ENCODE peak calls at places on chromosomes 5 and 9, in four cellular contexts. A, V, R and M are unnamed samples.

GRCh38 chr9:20111173-20111843 is 322.5 kb upstream of the SLC24A2 start:
- DNase-seq in A (no peak), R (no peak), V (no peak), M (no peak)

GRCh38 chr5:67971223-67971830 is 244.2 kb upstream of the PIK3R1 start:
- DNase-seq in V (no peak), R (peak; percentile 23), A (peak; percentile 8), M (no peak)

GRCh38 chr5:93281980-93282772 is 298.8 kb downstream of the NR2F1-AS1 start:
- DNase-seq in A (peak; percentile 8), V (no peak), R (no peak), M (no peak)

GRCh38 chr5:145737578-145737977 is 97.6 kb downstream of the PRELID2 start:
- DNase-seq in V (no peak), R (no peak), A (no peak), M (no peak)

GRCh38 chr9:34384368-34385165 is 7.9 kb upstream of the MYORG start:
- DNase-seq in A (no peak), V (no peak), R (no peak), M (peak; percentile 3)

GRCh38 chr5:120910610-120911009 is 446.5 kb downstream of the PRR16 start:
- DNase-seq in A (no peak), V (no peak), R (no peak), M (no peak)

GRCh38 chr5:123105882-123106281 is 16.8 kb downstream of the PRDM6 start:
- DNase-seq in V (no peak), R (no peak), A (no peak), M (no peak)

GRCh38 chr5:130541617-130542221 is 623.3 kb downstream of the HINT1 start:
- DNase-seq in A (no peak), R (no peak), V (no peak), M (no peak)

GRCh38 chr9:74379718-74380117 is 117.4 kb upstream of the RORB start:
- DNase-seq in A (peak; percentile 48), R (no peak), V (peak; percentile 16), M (peak; percentile 76)

GRCh38 chr9:38284768-38285080 is 107.8 kb upstream of the ALDH1B1 start:
- DNase-seq in R (no peak), A (no peak), V (no peak), M (no peak)

GRCh38 chr9:136565075-136565721 is 19.4 kb upstream of the NOTCH1 start:
- DNase-seq in R (no peak), V (no peak), A (no peak), M (no peak)

GRCh38 chr5:147763791-147764525 is 18.6 kb downstream of the JAKMIP2 start:
- DNase-seq in V (no peak), A (no peak), R (no peak), M (no peak)

GRCh38 chr9:23581936-23582335 is 244.1 kb downstream of the ELAVL2 start:
- DNase-seq in V (no peak), R (no peak), A (no peak), M (no peak)

GRCh38 chr9:343773-344172 is 129.1 kb downstream of the DOCK8 start:
- DNase-seq in R (no peak), V (no peak), A (no peak), M (peak; percentile 72)

GRCh38 chr5:103894882-103895281 is 332.3 kb upstream of the NUDT12 start:
- DNase-seq in A (no peak), V (no peak), R (no peak), M (peak; percentile 17)

GRCh38 chr5:40797273-40798011 is 732 bp downstream of the PRKAA1 start:
- DNase-seq in R (peak; percentile 78), A (peak; percentile 68), V (peak; percentile 89), M (peak; percentile 66)

GRCh38 chr9:131030239-131030977 is 21.4 kb downstream of the LAMC3 start:
- DNase-seq in A (no peak), R (no peak), V (no peak), M (no peak)
- H3K27me3 ChIP-seq in A (no peaks in the 10 kb centered on the region), R (peaks cover 11% of the 10 kb centered on the region), V (peaks cover 22% of the 10 kb centered on the region), M (no peaks in the 10 kb centered on the region)

GRCh38 chr5:175148773-175149172 is 295.2 kb downstream of the DRD1 start:
- DNase-seq in A (no peak), V (no peak), R (no peak), M (no peak)
- H3K36me3 ChIP-seq in A (no peaks in the 10 kb centered on the region), V (no peaks in the 10 kb centered on the region), R (no peaks in the 10 kb centered on the region), M (no peaks in the 10 kb centered on the region)

GRCh38 chr5:159486836-159487235 is 156.5 kb upstream of the IL12B start:
- DNase-seq in A (no peak), R (no peak), V (no peak), M (no peak)

GRCh38 chr5:159475026-159475425 is 144.7 kb upstream of the IL12B start:
- DNase-seq in V (no peak), A (no peak), R (no peak), M (no peak)

GRCh38 chr5:159481751-159482150 is 151.5 kb upstream of the IL12B start:
- DNase-seq in A (no peak), R (no peak), V (no peak), M (no peak)

GRCh38 chr5:159478950-159479349 is 148.7 kb upstream of the IL12B start:
- DNase-seq in A (no peak), V (no peak), R (no peak), M (no peak)

DNA sequence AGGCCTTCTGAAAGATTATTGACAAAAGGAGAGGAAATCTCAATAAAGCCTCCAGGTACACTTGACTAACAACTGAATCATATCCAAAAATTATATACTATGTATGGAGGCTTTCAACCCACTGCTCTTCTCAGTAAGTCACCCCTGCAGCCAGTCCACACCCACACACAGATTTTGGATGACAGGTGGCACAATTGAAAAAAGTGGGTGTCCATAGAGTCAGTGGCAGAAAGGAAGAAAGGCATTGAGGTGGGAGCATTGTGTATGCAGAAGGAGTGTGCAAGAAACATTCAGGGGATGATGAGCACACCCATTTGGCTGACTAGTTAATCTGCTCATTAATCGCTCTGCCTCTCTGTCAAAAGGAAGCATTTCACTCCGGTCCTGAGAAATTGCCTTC is 150.6 kb upstream of the IL12B start:
- DNase-seq in A (no peak), V (no peak), R (no peak), M (no peak)
- H3K27me3 ChIP-seq in A (no peaks in the 10 kb centered on the region), V (no peaks in the 10 kb centered on the region), R (no peaks in the 10 kb centered on the region), M (no peaks in the 10 kb centered on the region)

DNA sequence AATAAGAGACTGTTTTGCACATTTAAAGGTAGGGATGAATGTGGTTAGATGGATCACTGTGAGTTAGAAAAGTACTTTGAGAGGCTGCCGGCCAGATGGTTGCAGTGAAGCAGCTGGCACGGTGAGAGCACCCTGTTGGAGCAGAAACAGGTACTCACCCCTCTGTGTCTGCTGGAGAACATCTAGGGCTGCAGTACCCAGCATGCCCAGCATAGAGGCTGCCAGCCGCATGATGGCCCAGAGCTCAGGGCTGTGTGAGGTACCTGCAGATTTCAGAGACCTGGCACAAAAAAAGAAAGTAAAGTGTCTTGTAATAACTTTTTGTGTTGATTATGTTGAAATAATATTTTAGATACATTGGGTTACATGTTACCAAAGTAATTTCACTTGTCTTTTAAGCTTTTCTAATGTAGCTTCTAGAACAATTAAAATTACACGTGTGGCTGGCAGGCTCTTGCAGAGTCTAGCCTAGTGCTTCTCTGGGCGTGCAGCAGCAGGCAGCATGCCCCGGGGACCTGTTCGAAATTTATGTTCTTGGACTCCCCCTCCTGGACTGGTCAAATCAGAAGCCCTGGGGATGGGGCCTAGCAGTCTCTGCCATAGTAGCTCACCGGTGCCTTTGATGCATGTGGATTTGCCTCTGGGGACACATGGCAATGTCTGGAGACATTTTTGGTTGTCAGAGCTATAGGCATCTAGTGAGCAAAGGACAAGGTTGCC is 11.1 kb downstream of the WDR5 start:
- DNase-seq in R (no peak), V (no peak), A (no peak), M (no peak)
- H3K36me3 ChIP-seq in R (peaks cover 99% of the 10 kb centered on the region), V (peaks cover 24% of the 10 kb centered on the region), A (peaks cover 39% of the 10 kb centered on the region), M (peaks cover 83% of the 10 kb centered on the region)

DNA sequence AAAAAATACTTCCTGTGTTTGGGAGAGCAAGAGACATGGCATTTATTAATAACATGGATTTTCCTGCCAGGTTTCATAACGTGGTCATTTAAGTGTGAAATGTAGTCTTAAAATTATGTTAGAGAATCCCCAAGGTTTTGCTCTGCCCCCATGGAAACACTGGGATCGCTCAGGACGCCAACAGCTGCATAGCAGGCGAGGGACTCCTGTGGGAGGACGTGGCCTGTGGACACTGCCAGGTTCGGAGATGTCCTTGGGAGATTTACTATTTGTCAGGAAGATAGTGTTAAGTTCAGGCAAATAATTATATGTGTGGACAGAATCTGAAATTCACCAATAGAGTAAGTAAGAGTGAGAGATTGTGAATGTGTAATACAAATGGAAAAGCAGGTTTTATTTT is 977 bp downstream of the BTNL9 start:
- DNase-seq in V (no peak), A (no peak), R (no peak), M (no peak)
- H3K27me3 ChIP-seq in V (peaks cover 91% of the 10 kb centered on the region), A (no peaks in the 10 kb centered on the region), R (peaks cover 38% of the 10 kb centered on the region), M (peaks cover 29% of the 10 kb centered on the region)

GRCh38 chr5:36175043-36175442 is 23.1 kb downstream of the SKP2 start:
- DNase-seq in V (no peak), A (no peak), R (no peak), M (no peak)
- H3K36me3 ChIP-seq in V (peaks cover 70% of the 10 kb centered on the region), A (peaks cover 5% of the 10 kb centered on the region), R (peaks cover 90% of the 10 kb centered on the region), M (peaks cover 89% of the 10 kb centered on the region)